ENCODE peak calls at places on chromosome 1, in nine cellular contexts. D is uterus; R is EH; B is HCEC 1CT; M is stimulated activated CD8-positive, alpha-beta memory T cell treated with anti-CD3 and anti-CD28 coated beads, Interleukin-15, amount 100 ng/mL, for 24 hours; G is activated naive CD4-positive, alpha-beta T cell treated with anti-CD3 and anti-CD28 coated beads, Interleukin-2, amount 10 ng/mL, durations not matched to agents 7 days and 5 days; J is stimulated activated CD4-positive, alpha-beta T cell treated with anti-CD3 and anti-CD28 coated beads, TNF-alpha, amount 100 ng/mL, for 1 hour; K is AG08395; H is naive thymus-derived CD4-positive, alpha-beta T cell. V is an unnamed sample.

GRCh38 chr1:91550961-91551360 is 50.3 kb downstream of the CDC7 start:
- DNase-seq in R (no peak), K (no peak), H (no peak), D (no peak), B (no peak), G (no peak), J (no peak), M (no peak), V (no peak)

GRCh38 chr1:85277027-85277625 is 694 bp upstream of the BCL10 start:
- DNase-seq in G (no peak), D (no peak), R (no peak), K (no peak), H (no peak), J (no peak), B (no peak), M (no peak), V (no peak)

GRCh38 chr1:196056966-196057365 is 551.3 kb downstream of the KCNT2 start:
- DNase-seq in K (no peak), G (no peak), J (no peak), H (no peak), R (no peak), B (no peak), M (no peak), D (no peak), V (no peak)

GRCh38 chr1:168529533-168529932 is 14.3 kb downstream of the XCL2 start:
- DNase-seq in D (no peak), B (no peak), K (no peak), M (no peak), J (no peak), R (no peak), G (no peak), H (no peak), V (no peak)

GRCh38 chr1:171468120-171468790 is 17.1 kb upstream of the PRRC2C start:
- DNase-seq in H (no peak), R (peak), B (peak), M (no peak), J (no peak), G (no peak), K (peak), D (no peak), V (no peak)

GRCh38 chr1:39409055-39409816 is 82.2 kb upstream of the BMP8A start:
- DNase-seq in J (no peak), R (peak), H (no peak), B (peak), D (peak), M (no peak), G (peak), K (peak), V (no peak)

GRCh38 chr1:6634278-6635052 is 9.8 kb downstream of the THAP3 start:
- DNase-seq in D (peak), R (peak), M (no peak), J (peak), B (peak), H (peak), K (peak), G (peak), V (no peak)

GRCh38 chr1:21823206-21823979 is 11.3 kb downstream of the LDLRAD2 start:
- DNase-seq in G (no peak), B (no peak), R (no peak), J (no peak), D (no peak), H (no peak), M (no peak), K (no peak), V (no peak)

GRCh38 chr1:184624051-184624450 is 130.6 kb downstream of the EDEM3 start:
- DNase-seq in J (no peak), K (no peak), G (no peak), H (no peak), B (no peak), D (no peak), M (no peak), R (peak), V (no peak)

GRCh38 chr1:212797681-212798080 is 6.0 kb downstream of the TATDN3 start:
- DNase-seq in K (peak), R (peak), B (peak), D (no peak), J (no peak), H (no peak), M (no peak), G (no peak), V (no peak)

GRCh38 chr1:31259746-31260145 is 20.1 kb upstream of the NKAIN1 start:
- DNase-seq in R (no peak), D (no peak), M (no peak), G (no peak), B (no peak), J (no peak), K (no peak), H (no peak), V (no peak)

GRCh38 chr1:172653015-172653709 is 5.7 kb upstream of the FASLG start:
- DNase-seq in H (no peak), K (no peak), D (no peak), J (no peak), R (peak), M (no peak), B (no peak), G (no peak), V (no peak)

GRCh38 chr1:67626495-67627235 is 58.3 kb upstream of the GADD45A start:
- DNase-seq in M (no peak), B (peak), D (no peak), G (no peak), K (peak), H (no peak), R (peak), J (no peak), V (no peak)

GRCh38 chr1:15939181-15940109 is 36.5 kb downstream of the ZBTB17 start:
- DNase-seq in G (no peak), K (peak), B (no peak), M (no peak), D (no peak), H (no peak), J (no peak), R (peak), V (peak)

GRCh38 chr1:207304710-207305151 is 16.7 kb upstream of the CD55 start:
- DNase-seq in M (no peak), H (no peak), G (no peak), K (no peak), J (no peak), D (no peak), R (peak), B (peak), V (no peak)

GRCh38 chr1:173717238-173717637 is 2.5 kb downstream of the KLHL20 start:
- DNase-seq in M (no peak), K (no peak), D (no peak), R (no peak), J (no peak), H (no peak), G (no peak), B (no peak), V (no peak)

GRCh38 chr1:117146570-117147340 is 25.2 kb upstream of the TRIM45 start:
- DNase-seq in R (peak), K (peak), J (no peak), G (no peak), M (no peak), D (no peak), B (peak), H (no peak), V (no peak)

GRCh38 chr1:27773732-27774445 is 870 bp downstream of the STX12 start:
- DNase-seq in R (peak), D (no peak), H (no peak), B (peak), G (no peak), K (peak), J (no peak), M (no peak), V (no peak)

GRCh38 chr1:76867342-76868130 is at the start of gene ST6GALNAC5:
- DNase-seq in R (peak), K (peak), D (no peak), M (no peak), B (peak), H (no peak), J (no peak), G (no peak), V (no peak)

GRCh38 chr1:56495538-56495937 is 83.8 kb downstream of the PLPP3 start:
- DNase-seq in K (no peak), J (no peak), G (no peak), B (no peak), M (no peak), D (no peak), R (no peak), H (no peak), V (no peak)

GRCh38 chr1:218585565-218586184 is 240.5 kb downstream of the TGFB2 start:
- DNase-seq in G (no peak), H (no peak), D (no peak), B (peak), R (peak), M (no peak), J (no peak), K (no peak), V (no peak)

V was measured in LNCaP clone FGC.